ENCODE peak calls at places on chromosome 3, in six cellular contexts. Q is AG04450, T is brain microvascular endothelial cell, S is mucosa of descending colon, U is IMR-90, N is endodermal cell. Y is an unnamed sample.

GRCh38 chr3:159401069-159401468 is 587.6 kb upstream of the IL12A start:
- DNase-seq in Q (no peak), T (no peak), S (no peak), U (no peak), N (no peak), Y (no peak)

GRCh38 chr3:4930501-4930900 is 48.7 kb upstream of the BHLHE40 start:
- DNase-seq in Q (no peak), T (no peak), S (no peak), U (no peak), N (no peak), Y (no peak)

GRCh38 chr3:148203263-148204010 is 494.3 kb upstream of the AGTR1 start:
- DNase-seq in Q (no peak), T (peak), S (no peak), U (peak), N (peak), Y (no peak)

GRCh38 chr3:152196782-152197181 is 71.9 kb upstream of the MBNL1 start:
- DNase-seq in Q (no peak), T (no peak), S (no peak), U (no peak), N (no peak), Y (no peak)

GRCh38 chr3:191051037-191051436 is 148.0 kb upstream of the OSTN start:
- DNase-seq in Q (no peak), T (no peak), S (no peak), U (peak), N (no peak), Y (peak)

GRCh38 chr3:100108464-100109079 is 5.7 kb downstream of the FILIP1L start:
- DNase-seq in Q (no peak), T (no peak), S (no peak), U (no peak), N (no peak), Y (no peak)

GRCh38 chr3:83033123-83033522 is 1271.7 kb upstream of the GBE1 start:
- DNase-seq in Q (no peak), T (no peak), S (no peak), U (no peak), N (no peak), Y (no peak)

GRCh38 chr3:56467801-56468183 is 475 bp downstream of the ERC2 start:
- DNase-seq in Q (no peak), T (no peak), S (peak), U (no peak), N (peak), Y (no peak)

GRCh38 chr3:98732239-98733054 is 30.7 kb upstream of the ST3GAL6 start:
- DNase-seq in Q (no peak), T (peak), S (peak), U (no peak), N (peak), Y (no peak)

GRCh38 chr3:197613187-197613586 is 57.4 kb upstream of the BDH1 start:
- DNase-seq in Q (no peak), T (no peak), S (no peak), U (no peak), N (no peak), Y (no peak)

GRCh38 chr3:81352867-81353266 is 408.6 kb downstream of the GBE1 start:
- DNase-seq in Q (no peak), T (peak), S (peak), U (peak), N (peak), Y (peak)

GRCh38 chr3:196631655-196632032 is 7.8 kb upstream of the NRROS start:
- DNase-seq in Q (no peak), T (no peak), S (no peak), U (no peak), N (no peak), Y (no peak)

DNA sequence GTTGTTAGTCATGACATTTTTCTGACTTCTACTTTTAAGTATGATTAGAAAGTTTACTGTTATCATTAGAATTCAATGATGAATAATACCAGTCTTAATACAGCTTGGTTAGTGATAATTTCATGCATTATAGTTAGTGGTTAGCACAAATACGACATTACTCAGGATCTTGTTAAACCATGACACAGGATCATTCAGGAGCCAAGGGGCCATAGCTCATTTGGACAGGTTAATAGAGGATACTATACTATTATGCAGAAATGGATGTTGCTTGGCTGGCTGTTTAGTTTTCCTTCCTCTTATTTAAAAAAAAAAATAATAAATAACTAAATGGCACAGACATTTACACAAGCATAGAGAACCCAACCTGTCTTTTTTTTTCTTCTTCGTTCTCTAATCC is 55.5 kb downstream of the NSUN3 start:
- DNase-seq in Q (no peak), T (no peak), S (no peak), U (no peak), N (no peak), Y (no peak)
- TF ChIP-seq CTCF in Q (no peak), T (no peak), S (no peak), U (no peak), N (no peak), Y (no peak)

DNA sequence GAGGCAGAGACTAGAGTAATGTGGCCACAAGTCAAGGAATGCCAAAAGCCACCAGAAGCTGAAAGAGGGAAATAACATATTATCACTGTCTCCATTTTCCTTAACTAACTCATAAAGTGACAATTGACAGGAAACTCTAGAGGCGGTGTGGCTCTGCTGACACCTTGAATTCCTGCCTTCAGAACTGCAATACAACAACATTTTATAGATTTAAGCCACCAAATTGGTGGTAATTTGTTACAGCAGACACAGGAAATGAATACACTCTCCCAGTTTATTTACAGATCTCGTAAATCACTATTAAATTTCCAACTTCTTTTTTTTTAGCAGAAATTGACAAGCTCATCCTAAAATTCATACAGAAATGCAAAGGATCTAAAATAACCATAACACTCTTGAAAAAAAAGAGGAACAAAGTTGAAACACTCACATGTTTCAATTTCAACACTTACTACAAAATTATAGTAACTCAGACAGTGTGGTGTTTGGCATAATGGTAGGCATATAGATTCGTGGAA is 449.9 kb downstream of the OTOL1 start:
- DNase-seq in Q (no peak), T (no peak), S (no peak), U (no peak), N (no peak), Y (no peak)
- TF ChIP-seq CTCF in Q (no peak), T (no peak), S (no peak), U (no peak), N (no peak), Y (no peak)

DNA sequence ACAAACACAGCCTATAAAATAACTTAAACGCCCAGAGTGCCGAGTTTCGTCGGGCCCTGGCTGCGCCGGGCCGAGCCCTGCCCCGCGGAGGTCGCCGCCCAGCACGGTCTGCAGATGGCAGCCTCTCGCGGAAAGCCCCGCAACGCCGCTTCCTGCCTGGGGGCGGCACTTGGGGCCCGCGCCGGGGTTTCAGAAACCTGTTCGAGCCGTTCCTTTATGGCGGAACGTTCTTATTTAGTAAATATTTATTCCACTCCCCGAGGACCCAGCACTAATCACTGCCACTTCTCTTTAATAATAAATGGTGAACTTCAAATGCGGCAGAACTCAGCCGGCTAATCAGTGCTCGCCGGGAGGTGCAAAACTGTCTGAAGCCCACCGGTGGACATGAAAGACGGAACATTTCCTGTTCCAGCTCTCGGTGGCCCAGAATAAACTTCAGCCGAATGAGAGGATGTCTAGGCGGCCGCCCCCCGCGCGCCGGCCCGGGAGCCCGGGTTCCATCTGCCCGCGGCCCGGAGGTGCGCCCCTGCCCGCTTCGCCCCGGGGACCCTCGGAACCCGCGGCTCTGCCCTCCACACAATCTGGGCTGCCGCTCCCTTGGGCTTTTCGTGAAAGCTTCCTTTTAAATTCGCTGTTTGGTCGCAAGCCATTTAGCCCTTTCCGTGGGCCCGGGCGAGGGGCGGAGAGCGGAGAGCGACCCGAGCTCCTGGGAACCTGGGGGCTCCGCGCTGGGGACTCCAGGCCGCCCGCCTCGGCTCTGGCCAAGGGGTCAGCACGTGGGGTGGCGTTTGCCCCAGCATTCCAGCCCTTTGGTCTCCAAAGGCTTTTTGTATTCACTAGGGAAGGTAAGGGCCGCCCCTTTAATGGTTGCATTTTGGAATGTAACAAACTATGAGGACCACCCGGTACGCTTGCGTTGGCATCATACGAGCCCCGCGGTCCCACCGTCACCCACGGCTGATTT is 110.8 kb upstream of the ATP11B start:
- DNase-seq in Q (no peak), T (peak), S (peak), U (peak), N (peak), Y (no peak)
- TF ChIP-seq CTCF in Q (peak), T (peak), S (no peak), U (peak), N (peak), Y (peak)

DNA sequence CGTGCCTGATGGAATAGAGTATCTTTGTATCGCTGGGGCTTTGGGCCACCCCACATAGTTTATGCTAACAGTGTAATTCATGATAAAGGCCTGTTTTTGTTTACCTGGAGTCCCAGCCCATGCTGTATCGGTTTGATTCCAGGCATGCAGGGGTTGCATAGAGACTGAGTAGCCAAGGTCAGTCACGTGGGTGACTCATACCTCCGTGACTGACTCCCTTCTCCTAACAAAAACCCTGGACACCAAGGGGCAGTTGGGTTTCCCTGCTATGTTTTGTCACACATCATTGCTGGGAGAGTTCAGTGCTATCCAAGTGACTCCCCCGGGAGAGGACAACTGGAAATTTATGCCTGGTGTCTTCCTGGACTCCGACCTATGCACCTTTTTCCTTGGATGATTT is 57.2 kb downstream of the SRGAP3 start:
- DNase-seq in Q (no peak), T (no peak), S (no peak), U (no peak), N (no peak), Y (no peak)
- TF ChIP-seq CTCF in Q (no peak), T (no peak), S (no peak), U (no peak), N (no peak), Y (no peak)

DNA sequence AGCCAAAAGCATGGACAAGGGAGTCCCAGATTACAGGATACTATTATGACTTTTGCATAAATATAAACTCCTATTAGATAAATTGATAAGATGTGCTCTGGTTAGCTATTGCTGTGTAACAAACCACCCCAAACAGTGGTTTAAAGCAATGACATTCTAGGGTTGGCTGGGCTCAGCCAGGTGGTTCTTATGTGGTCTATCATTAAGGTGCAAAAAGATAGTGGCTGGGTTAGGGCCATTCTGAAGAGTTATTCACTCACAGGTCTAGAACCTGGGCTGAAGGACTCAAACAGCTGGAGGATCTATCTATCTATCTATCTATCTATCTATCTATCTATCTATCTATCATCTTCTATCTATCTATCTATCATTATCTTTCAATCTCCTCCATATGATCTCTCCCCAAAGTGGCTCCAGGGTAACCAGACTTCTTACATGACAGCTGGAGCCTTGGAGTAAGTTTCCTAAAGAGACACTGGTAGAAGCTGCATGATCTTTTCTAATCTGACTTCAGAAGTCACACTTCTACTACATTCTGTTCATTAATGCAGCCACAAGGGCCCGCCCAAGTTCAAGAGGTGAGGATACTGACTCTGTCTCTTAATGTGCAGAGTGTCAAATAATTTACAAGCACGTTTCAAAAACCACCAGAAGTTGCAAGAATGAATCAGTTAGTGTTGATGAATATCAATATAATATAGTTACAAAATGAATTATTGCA is 74.9 kb upstream of the XCR1 start:
- DNase-seq in Q (no peak), T (no peak), S (no peak), U (no peak), N (no peak), Y (no peak)
- TF ChIP-seq CTCF in Q (no peak), T (no peak), S (no peak), U (no peak), N (no peak), Y (no peak)

DNA sequence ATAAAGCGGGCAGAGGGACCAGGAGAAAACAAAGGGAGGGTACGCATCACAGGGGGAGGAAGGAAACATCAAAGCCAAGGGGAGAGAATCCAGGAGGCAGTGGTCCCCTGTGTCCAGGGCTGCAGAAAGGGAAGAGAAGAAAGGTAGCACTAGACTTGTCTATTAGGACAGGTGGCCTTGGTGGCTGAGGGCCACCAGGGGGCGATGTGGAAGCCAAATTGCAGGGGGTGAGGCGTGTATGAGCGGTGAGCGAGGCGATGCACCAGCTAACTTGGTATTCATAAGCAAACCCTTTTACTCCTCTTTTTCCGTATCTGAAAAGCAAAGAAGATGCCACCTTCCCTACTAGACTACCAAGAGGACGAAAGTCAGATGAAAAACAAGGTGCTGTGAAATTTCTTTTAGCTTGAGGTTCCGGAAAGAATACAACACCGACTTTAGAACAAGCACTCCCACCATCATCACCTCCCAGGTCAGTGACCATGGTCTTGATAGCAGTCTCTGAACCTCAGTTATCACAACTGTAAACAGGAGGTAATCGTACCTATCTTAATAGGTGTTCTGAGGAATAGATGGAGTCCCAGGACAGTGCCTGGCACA is 654.4 kb upstream of the ADAMTS9 start:
- DNase-seq in Q (no peak), T (peak), S (peak), U (peak), N (peak), Y (peak)
- TF ChIP-seq CTCF in Q (peak), T (peak), S (peak), U (peak), N (peak), Y (peak)

DNA sequence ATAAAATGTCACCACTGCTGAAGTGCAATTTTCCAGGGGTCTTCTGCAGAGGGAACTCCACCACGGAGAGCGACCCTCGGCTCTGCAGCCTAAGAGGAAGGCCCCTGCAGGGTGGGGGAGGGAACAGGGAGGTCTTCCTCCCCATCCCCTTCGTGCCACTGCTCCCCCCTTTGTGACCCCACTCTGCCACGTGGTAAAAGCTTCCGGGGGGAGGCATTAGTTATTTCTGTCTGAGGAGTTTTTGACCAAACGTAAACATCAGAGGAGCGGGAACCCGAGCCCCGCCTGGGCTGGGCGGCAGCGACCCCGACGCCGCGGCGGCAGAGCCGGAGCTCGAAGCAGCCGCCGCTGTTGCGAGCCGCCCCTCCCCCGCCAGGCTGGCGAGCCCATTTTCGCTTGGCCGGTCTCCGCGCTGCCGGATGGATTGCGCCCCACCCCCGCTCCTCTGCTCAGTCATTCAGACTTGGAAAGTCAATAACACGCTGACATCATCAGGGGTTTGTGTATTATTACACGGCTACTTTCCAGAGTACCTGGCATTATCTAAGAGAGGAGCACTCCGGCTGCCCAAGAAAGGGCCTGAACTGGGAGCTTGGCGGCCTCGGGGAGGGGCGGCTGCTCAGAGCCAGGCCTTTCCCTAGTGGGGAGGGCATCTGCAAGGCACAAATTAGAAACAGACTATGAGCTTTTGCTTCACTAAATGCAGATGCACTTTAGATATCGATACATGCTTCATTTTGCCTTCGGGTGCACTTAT is 162.5 kb upstream of the TBL1XR1 start:
- DNase-seq in Q (peak), T (peak), S (peak), U (peak), N (peak), Y (peak)
- TF ChIP-seq CTCF in Q (peak), T (no peak), S (no peak), U (no peak), N (no peak), Y (peak)

GRCh38 chr3:32310336-32310735 is 71.9 kb downstream of the CMTM8 start:
- DNase-seq in Q (no peak), T (no peak), S (no peak), U (no peak), N (no peak), Y (no peak)
- TF ChIP-seq CTCF in Q (no peak), T (no peak), S (no peak), U (no peak), N (no peak), Y (no peak)